ENCODE peak calls at places on chromosome 2, in five cellular contexts. S, F, D, N and P are unnamed samples.

GRCh38 chr2:10273215-10274175 is 29.2 kb upstream of the HPCAL1 start:
- DNase-seq in S (no peak), F (no peak), D (no peak), N (peak; percentile 2), P (no peak)

GRCh38 chr2:241490444-241490760 is 18.0 kb downstream of the STK25 start:
- DNase-seq in S (no peak), F (no peak), D (no peak), N (no peak), P (no peak)

GRCh38 chr2:235240574-235240973 is 253.3 kb upstream of the AGAP1 start:
- DNase-seq in S (no peak), F (no peak), D (no peak), N (no peak), P (no peak)

GRCh38 chr2:133824869-133825268 is 256.6 kb upstream of the NCKAP5 start:
- DNase-seq in S (no peak), F (no peak), D (no peak), N (no peak), P (no peak)

GRCh38 chr2:33136056-33136455 is 189.3 kb downstream of the LTBP1 start:
- DNase-seq in S (no peak), F (no peak), D (no peak), N (no peak), P (no peak)

GRCh38 chr2:85675427-85675826 is 7.4 kb upstream of the SFTPB start:
- DNase-seq in S (no peak), F (no peak), D (no peak), N (no peak), P (no peak)

GRCh38 chr2:161206491-161207032 is 46.3 kb downstream of the TANK start:
- DNase-seq in S (no peak), F (no peak), D (peak; percentile 11), N (no peak), P (no peak)

GRCh38 chr2:63723709-63724108 is 118.0 kb upstream of the UGP2 start:
- DNase-seq in S (no peak), F (no peak), D (no peak), N (no peak), P (no peak)

GRCh38 chr2:223725494-223725893 is 111.9 kb downstream of the AP1S3 start:
- DNase-seq in S (no peak), F (peak; percentile 76), D (peak; percentile 90), N (no peak), P (peak; percentile 86)